ENCODE peak calls at places on chromosomes 1 and 21, in ten cellular contexts. V is fibroblast of lung; K is stimulated activated CD4-positive, alpha-beta T cell treated with anti-CD3 and anti-CD28 coated beads, TNF-alpha, amount 100 ng/mL, for 1 hour; G is HuH-7; P is NCI-H774; R is glutamatergic neuron; J is central memory CD8-positive, alpha-beta T cell; X is mucosa of descending colon; N is neural crest cell; W is hepatic stellate cell. D is an unnamed sample.

GRCh38 chr1:155075535-155075934 is 3.1 kb upstream of the EFNA3 start:
- DNase-seq in V (no peak), K (no peak), G (no peak), P (no peak), R (no peak), J (no peak), X (peak; percentile 40), N (no peak), W (no peak), D (no peak)

GRCh38 chr1:182707116-182707515 is 22.7 kb upstream of the RGS8 start:
- DNase-seq in V (no peak), K (no peak), G (no peak), P (no peak), R (no peak), J (no peak), X (no peak), N (no peak), W (no peak), D (no peak)

GRCh38 chr1:27772071-27772470 is 948 bp upstream of the STX12 start:
- DNase-seq in V (peak; percentile 42), K (no peak), G (no peak), P (no peak), R (no peak), J (no peak), X (no peak), N (no peak), W (no peak), D (no peak)

GRCh38 chr1:233668146-233668724 is 54.3 kb downstream of the KCNK1 start:
- DNase-seq in V (peak; percentile 2), K (no peak), G (no peak), P (no peak), R (no peak), J (no peak), X (no peak), N (no peak), W (no peak), D (no peak)

GRCh38 chr1:31977361-31978131 is 36.1 kb upstream of the KHDRBS1 start:
- DNase-seq in V (no peak), K (no peak), G (peak; percentile 39), P (no peak), R (peak; percentile 60), J (no peak), X (no peak), N (no peak), W (peak; percentile 60), D (peak; percentile 87)

GRCh38 chr1:110450928-110451327 is at the start of gene PROK1:
- DNase-seq in V (no peak), K (no peak), G (no peak), P (no peak), R (no peak), J (no peak), X (no peak), N (no peak), W (no peak), D (no peak)

GRCh38 chr1:21933397-21934248 is 3.5 kb downstream of the HSPG2 start:
- DNase-seq in V (peak; percentile 56), K (no peak), G (no peak), P (no peak), R (no peak), J (no peak), X (peak; percentile 83), N (no peak), W (no peak), D (peak; percentile 78)

GRCh38 chr1:84582802-84583587 is 8.8 kb upstream of the CTBS start:
- DNase-seq in V (peak; percentile 49), K (no peak), G (no peak), P (no peak), R (peak; percentile 31), J (no peak), X (no peak), N (no peak), W (no peak), D (peak; percentile 49)

GRCh38 chr1:207807395-207808321 is 55.8 kb downstream of the CD46 start:
- DNase-seq in V (no peak), K (no peak), G (no peak), P (no peak), R (no peak), J (no peak), X (peak; percentile 81), N (no peak), W (no peak), D (no peak)

GRCh38 chr1:7366955-7367665 is 404.0 kb upstream of the VAMP3 start:
- DNase-seq in V (no peak), K (no peak), G (no peak), P (peak; percentile 58), R (no peak), J (no peak), X (peak; percentile 73), N (no peak), W (no peak), D (no peak)

GRCh38 chr1:14970115-14970798 is 183.3 kb upstream of the TMEM51 start:
- DNase-seq in V (peak; percentile 88), K (no peak), G (no peak), P (no peak), R (peak; percentile 45), J (no peak), X (no peak), N (no peak), W (peak; percentile 90), D (peak; percentile 80)

GRCh38 chr1:114696810-114697209 is 1.5 kb upstream of the AMPD1 start:
- DNase-seq in V (no peak), K (no peak), G (no peak), P (no peak), R (no peak), J (no peak), X (no peak), N (no peak), W (no peak), D (no peak)

GRCh38 chr21:45128613-45129226 is 54.3 kb downstream of the ADARB1 start:
- DNase-seq in V (peak; percentile 63), K (peak; percentile 61), G (peak; percentile 50), P (no peak), R (peak; percentile 75), J (peak; percentile 50), X (peak; percentile 76), N (peak; percentile 42), W (peak; percentile 67), D (peak; percentile 53)

GRCh38 chr1:206772228-206773002 is at the start of gene IL10:
- DNase-seq in V (no peak), K (no peak), G (no peak), P (no peak), R (no peak), J (no peak), X (no peak), N (no peak), W (no peak), D (no peak)

GRCh38 chr1:61569212-61569621 is 155.7 kb downstream of the TM2D1 start:
- DNase-seq in V (no peak), K (no peak), G (no peak), P (no peak), R (no peak), J (no peak), X (no peak), N (no peak), W (no peak), D (no peak)

GRCh38 chr1:2380816-2381591 is 10.3 kb downstream of the MORN1 start:
- DNase-seq in V (no peak), K (no peak), G (no peak), P (no peak), R (peak; percentile 20), J (no peak), X (peak; percentile 52), N (no peak), W (peak; percentile 27), D (no peak)

GRCh38 chr1:167274061-167274460 is 53.4 kb downstream of the POU2F1 start:
- DNase-seq in V (no peak), K (no peak), G (no peak), P (no peak), R (no peak), J (no peak), X (no peak), N (no peak), W (no peak), D (no peak)

GRCh38 chr1:53047737-53048344 is 14.2 kb upstream of the PODN start:
- DNase-seq in V (peak; percentile 98), K (no peak), G (no peak), P (no peak), R (no peak), J (no peak), X (no peak), N (no peak), W (no peak), D (no peak)

GRCh38 chr21:37878946-37879660 is 37.2 kb downstream of the KCNJ6 start:
- DNase-seq in V (peak; percentile 95), K (no peak), G (no peak), P (no peak), R (no peak), J (no peak), X (no peak), N (no peak), W (peak; percentile 35), D (no peak)

GRCh38 chr1:205430631-205431305 is 8.9 kb upstream of the LEMD1 start:
- DNase-seq in V (peak; percentile 36), K (peak; percentile 45), G (peak; percentile 73), P (peak; percentile 23), R (peak; percentile 82), J (peak; percentile 28), X (no peak), N (peak; percentile 76), W (peak; percentile 49), D (peak; percentile 77)

GRCh38 chr21:41786521-41786987 is 19.7 kb upstream of the RIPK4 start:
- DNase-seq in V (peak; percentile 69), K (no peak), G (no peak), P (peak; percentile 27), R (no peak), J (no peak), X (no peak), N (no peak), W (no peak), D (peak; percentile 62)

GRCh38 chr1:65119951-65120350 is 28.1 kb upstream of the AK4 start:
- DNase-seq in V (peak; percentile 23), K (no peak), G (no peak), P (no peak), R (no peak), J (no peak), X (no peak), N (no peak), W (peak; percentile 56), D (no peak)

GRCh38 chr1:4652631-4653327 is 1.6 kb upstream of the AJAP1 start:
- DNase-seq in V (no peak), K (peak; percentile 63), G (peak; percentile 85), P (peak; percentile 1), R (peak; percentile 63), J (peak; percentile 41), X (no peak), N (peak; percentile 79), W (peak; percentile 85), D (peak; percentile 88)

GRCh38 chr1:50424940-50425375 is 1.7 kb upstream of the DMRTA2 start:
- DNase-seq in V (no peak), K (no peak), G (no peak), P (no peak), R (no peak), J (no peak), X (no peak), N (no peak), W (no peak), D (no peak)

GRCh38 chr1:28190996-28191645 is 14.6 kb upstream of the PTAFR start:
- DNase-seq in V (no peak), K (no peak), G (no peak), P (no peak), R (no peak), J (no peak), X (no peak), N (no peak), W (peak; percentile 46), D (peak; percentile 39)

GRCh38 chr1:244778356-244778755 is 57.1 kb upstream of the COX20 start:
- DNase-seq in V (peak; percentile 90), K (no peak), G (no peak), P (no peak), R (no peak), J (no peak), X (no peak), N (no peak), W (peak; percentile 77), D (no peak)

GRCh38 chr1:26191739-26192138 is 1.3 kb downstream of the CATSPER4 start:
- DNase-seq in V (no peak), K (no peak), G (no peak), P (no peak), R (no peak), J (no peak), X (no peak), N (no peak), W (no peak), D (no peak)

GRCh38 chr1:109198745-109199144 is 15.0 kb upstream of the SARS1 start:
- DNase-seq in V (peak; percentile 88), K (no peak), G (no peak), P (no peak), R (no peak), J (no peak), X (no peak), N (no peak), W (no peak), D (no peak)